ENCODE peak calls at places on chromosome 14, in five cellular contexts. One of them, this sample, is unnamed.

GRCh38 chr14:36227802-36228201 is 51.3 kb upstream of the PTCSC3 start:
- DNase-seq in skeletal muscle cell: no peak
- DNase-seq in psoas muscle: no peak
- DNase-seq in activated naive CD4-positive, alpha-beta T cell: no peak
- DNase-seq in GM12864: no peak
- DNase-seq in this sample: no peak

GRCh38 chr14:24196071-24197061 is 1.1 kb upstream of the TM9SF1 start:
- DNase-seq in skeletal muscle cell: no peak
- DNase-seq in psoas muscle: no peak
- DNase-seq in activated naive CD4-positive, alpha-beta T cell: no peak
- DNase-seq in GM12864: no peak
- DNase-seq in this sample: peak; percentile 52

GRCh38 chr14:76236172-76237130 is 84.7 kb downstream of the GPATCH2L start:
- DNase-seq in skeletal muscle cell: no peak
- DNase-seq in psoas muscle: no peak
- DNase-seq in activated naive CD4-positive, alpha-beta T cell: no peak
- DNase-seq in GM12864: peak; percentile 25
- DNase-seq in this sample: peak; percentile 56

GRCh38 chr14:68873379-68873778 is 80.5 kb upstream of the ZFP36L1 start:
- DNase-seq in skeletal muscle cell: no peak
- DNase-seq in psoas muscle: no peak
- DNase-seq in activated naive CD4-positive, alpha-beta T cell: no peak
- DNase-seq in GM12864: no peak
- DNase-seq in this sample: no peak

GRCh38 chr14:32087173-32087861 is 10.2 kb downstream of the ARHGAP5 start:
- DNase-seq in skeletal muscle cell: no peak
- DNase-seq in psoas muscle: no peak
- DNase-seq in activated naive CD4-positive, alpha-beta T cell: no peak
- DNase-seq in GM12864: no peak
- DNase-seq in this sample: no peak

GRCh38 chr14:44873536-44873935 is 88.2 kb downstream of the KLHL28 start:
- DNase-seq in skeletal muscle cell: no peak
- DNase-seq in psoas muscle: no peak
- DNase-seq in activated naive CD4-positive, alpha-beta T cell: no peak
- DNase-seq in GM12864: no peak
- DNase-seq in this sample: no peak

GRCh38 chr14:47332099-47332498 is 343.3 kb downstream of the MDGA2 start:
- DNase-seq in skeletal muscle cell: no peak
- DNase-seq in psoas muscle: no peak
- DNase-seq in activated naive CD4-positive, alpha-beta T cell: no peak
- DNase-seq in GM12864: no peak
- DNase-seq in this sample: no peak

GRCh38 chr14:102594514-102595175 is 2.2 kb downstream of the RCOR1 start:
- DNase-seq in skeletal muscle cell: no peak
- DNase-seq in psoas muscle: peak; percentile 62
- DNase-seq in activated naive CD4-positive, alpha-beta T cell: no peak
- DNase-seq in GM12864: peak; percentile 73
- DNase-seq in this sample: peak; percentile 89

GRCh38 chr14:56170028-56170427 is 51.8 kb downstream of the PELI2 start:
- DNase-seq in skeletal muscle cell: no peak
- DNase-seq in psoas muscle: no peak
- DNase-seq in activated naive CD4-positive, alpha-beta T cell: no peak
- DNase-seq in GM12864: no peak
- DNase-seq in this sample: no peak

GRCh38 chr14:24280797-24281460 is 9.5 kb upstream of the RABGGTA start:
- DNase-seq in skeletal muscle cell: no peak
- DNase-seq in psoas muscle: no peak
- DNase-seq in activated naive CD4-positive, alpha-beta T cell: no peak
- DNase-seq in GM12864: no peak
- DNase-seq in this sample: no peak

GRCh38 chr14:30214014-30214413 is 286.4 kb upstream of the PRKD1 start:
- DNase-seq in skeletal muscle cell: no peak
- DNase-seq in psoas muscle: no peak
- DNase-seq in activated naive CD4-positive, alpha-beta T cell: no peak
- DNase-seq in GM12864: no peak
- DNase-seq in this sample: no peak

GRCh38 chr14:52951730-52952481 is 1.1 kb upstream of the FERMT2 start:
- DNase-seq in skeletal muscle cell: peak; percentile 59
- DNase-seq in psoas muscle: peak; percentile 44
- DNase-seq in activated naive CD4-positive, alpha-beta T cell: no peak
- DNase-seq in GM12864: no peak
- DNase-seq in this sample: peak; percentile 50

GRCh38 chr14:72801381-72801812 is 92.5 kb downstream of the DPF3 start:
- DNase-seq in skeletal muscle cell: peak; percentile 86
- DNase-seq in psoas muscle: no peak
- DNase-seq in activated naive CD4-positive, alpha-beta T cell: no peak
- DNase-seq in GM12864: no peak
- DNase-seq in this sample: no peak

GRCh38 chr14:91067186-91067585 is 6.7 kb upstream of the RPS6KA5 start:
- DNase-seq in skeletal muscle cell: no peak
- DNase-seq in psoas muscle: no peak
- DNase-seq in activated naive CD4-positive, alpha-beta T cell: no peak
- DNase-seq in GM12864: no peak
- DNase-seq in this sample: no peak

GRCh38 chr14:104289485-104289884 is 151.1 kb downstream of the KIF26A start:
- DNase-seq in skeletal muscle cell: no peak
- DNase-seq in psoas muscle: no peak
- DNase-seq in activated naive CD4-positive, alpha-beta T cell: no peak
- DNase-seq in GM12864: no peak
- DNase-seq in this sample: no peak

GRCh38 chr14:60789656-60790055 is 55.1 kb downstream of the MNAT1 start:
- DNase-seq in skeletal muscle cell: no peak
- DNase-seq in psoas muscle: no peak
- DNase-seq in activated naive CD4-positive, alpha-beta T cell: no peak
- DNase-seq in GM12864: no peak
- DNase-seq in this sample: no peak

GRCh38 chr14:104135121-104135903 is 3.1 kb upstream of the KIF26A start:
- DNase-seq in skeletal muscle cell: no peak
- DNase-seq in psoas muscle: peak; percentile 13
- DNase-seq in activated naive CD4-positive, alpha-beta T cell: no peak
- DNase-seq in GM12864: no peak
- DNase-seq in this sample: no peak

GRCh38 chr14:76541594-76542219 is 165.8 kb downstream of the ESRRB start:
- DNase-seq in skeletal muscle cell: no peak
- DNase-seq in psoas muscle: no peak
- DNase-seq in activated naive CD4-positive, alpha-beta T cell: no peak
- DNase-seq in GM12864: no peak
- DNase-seq in this sample: no peak

GRCh38 chr14:99816217-99816616 is 23.0 kb downstream of the EML1 start:
- DNase-seq in skeletal muscle cell: no peak
- DNase-seq in psoas muscle: no peak
- DNase-seq in activated naive CD4-positive, alpha-beta T cell: no peak
- DNase-seq in GM12864: no peak
- DNase-seq in this sample: no peak

GRCh38 chr14:21267431-21267845 is 1.8 kb downstream of the HNRNPC start:
- DNase-seq in skeletal muscle cell: no peak
- DNase-seq in psoas muscle: no peak
- DNase-seq in activated naive CD4-positive, alpha-beta T cell: no peak
- DNase-seq in GM12864: no peak
- DNase-seq in this sample: no peak

GRCh38 chr14:73759183-73759713 is 45.1 kb upstream of the PNMA1 start:
- DNase-seq in skeletal muscle cell: no peak
- DNase-seq in psoas muscle: peak; percentile 83
- DNase-seq in activated naive CD4-positive, alpha-beta T cell: no peak
- DNase-seq in GM12864: no peak
- DNase-seq in this sample: peak; percentile 73

GRCh38 chr14:101711041-101711861 is 50.3 kb upstream of the PPP2R5C start:
- DNase-seq in skeletal muscle cell: no peak
- DNase-seq in psoas muscle: no peak
- DNase-seq in activated naive CD4-positive, alpha-beta T cell: no peak
- DNase-seq in GM12864: no peak
- DNase-seq in this sample: no peak

GRCh38 chr14:100398044-100398443 is 74.9 kb downstream of the SLC25A47 start:
- DNase-seq in skeletal muscle cell: no peak
- DNase-seq in psoas muscle: no peak
- DNase-seq in activated naive CD4-positive, alpha-beta T cell: no peak
- DNase-seq in GM12864: no peak
- DNase-seq in this sample: no peak

GRCh38 chr14:30227871-30228270 is 300.2 kb upstream of the PRKD1 start:
- DNase-seq in skeletal muscle cell: no peak
- DNase-seq in psoas muscle: peak; percentile 35
- DNase-seq in activated naive CD4-positive, alpha-beta T cell: no peak
- DNase-seq in GM12864: no peak
- DNase-seq in this sample: no peak